ENCODE peak calls at places on chromosomes 13 and 19, in four cellular contexts. One of them, this sample, is unnamed.

GRCh38 chr19:19077103-19077502 is 13.3 kb downstream of the SLC25A42 start:
- DNase-seq in neuronal stem cell: no peak
- DNase-seq in lung: no peak
- DNase-seq in suprapubic skin: no peak
- DNase-seq in this sample: no peak

GRCh38 chr19:12527034-12527836 is 24.0 kb downstream of the ZNF564 start:
- DNase-seq in lung: no peak
- DNase-seq in neuronal stem cell: no peak
- DNase-seq in suprapubic skin: no peak
- DNase-seq in this sample: no peak

GRCh38 chr13:71659427-71659826 is 207.6 kb downstream of the DACH1 start:
- DNase-seq in neuronal stem cell: no peak
- DNase-seq in lung: no peak
- DNase-seq in suprapubic skin: no peak
- DNase-seq in this sample: no peak

GRCh38 chr19:3969435-3970312 is 1.2 kb downstream of the DAPK3 start:
- DNase-seq in suprapubic skin: no peak
- DNase-seq in neuronal stem cell: peak; percentile 33
- DNase-seq in lung: no peak
- DNase-seq in this sample: peak; percentile 89

GRCh38 chr13:106616729-106617128 is 48.8 kb upstream of the ARGLU1 start:
- DNase-seq in suprapubic skin: no peak
- DNase-seq in neuronal stem cell: no peak
- DNase-seq in lung: no peak
- DNase-seq in this sample: no peak

GRCh38 chr13:23870356-23871146 is 18.6 kb downstream of the MIPEP start:
- DNase-seq in lung: no peak
- DNase-seq in suprapubic skin: no peak
- DNase-seq in neuronal stem cell: no peak
- DNase-seq in this sample: no peak

GRCh38 chr19:58330458-58330857 is 3.7 kb downstream of the ZSCAN22 start:
- DNase-seq in suprapubic skin: no peak
- DNase-seq in lung: no peak
- DNase-seq in neuronal stem cell: no peak
- DNase-seq in this sample: no peak

GRCh38 chr13:36673838-36674326 is at the start of gene SERTM1:
- DNase-seq in suprapubic skin: peak; percentile 63
- DNase-seq in lung: no peak
- DNase-seq in neuronal stem cell: peak; percentile 82
- DNase-seq in this sample: no peak

GRCh38 chr19:5107432-5108122 is 138.7 kb downstream of the KDM4B start:
- DNase-seq in lung: no peak
- DNase-seq in suprapubic skin: no peak
- DNase-seq in neuronal stem cell: no peak
- DNase-seq in this sample: no peak

GRCh38 chr13:77521194-77521593 is 14.3 kb upstream of the SCEL start:
- DNase-seq in suprapubic skin: no peak
- DNase-seq in lung: no peak
- DNase-seq in neuronal stem cell: no peak
- DNase-seq in this sample: no peak

GRCh38 chr19:34256835-34257558 is 2.6 kb downstream of the GARRE1 start:
- DNase-seq in lung: no peak
- DNase-seq in neuronal stem cell: no peak
- DNase-seq in suprapubic skin: no peak
- DNase-seq in this sample: no peak

GRCh38 chr13:43584711-43585110 is 202.1 kb downstream of the ENOX1 start:
- DNase-seq in suprapubic skin: no peak
- DNase-seq in lung: no peak
- DNase-seq in neuronal stem cell: no peak
- DNase-seq in this sample: no peak

GRCh38 chr19:6392219-6393073 is 518 bp downstream of the GTF2F1 start:
- DNase-seq in lung: no peak
- DNase-seq in suprapubic skin: no peak
- DNase-seq in neuronal stem cell: no peak
- DNase-seq in this sample: no peak

DNA sequence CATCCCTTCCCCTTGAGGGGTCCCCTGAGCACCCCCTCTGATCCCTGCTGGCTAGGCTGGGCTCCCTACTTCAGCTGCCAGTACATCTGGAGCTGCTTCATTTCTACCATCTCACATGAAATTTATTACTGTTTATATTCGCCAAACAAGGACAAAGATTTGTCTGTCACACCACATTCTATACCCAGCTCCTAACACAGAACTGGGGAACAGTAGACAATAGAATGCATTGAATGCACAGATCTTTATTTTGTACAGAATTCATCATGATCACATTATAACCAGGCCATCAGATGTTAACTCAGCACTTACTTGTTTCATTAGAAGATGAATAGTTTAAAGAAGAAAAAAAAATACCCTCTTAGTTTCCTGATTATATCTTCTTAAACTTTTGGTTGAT is 159.4 kb downstream of the KLF5 start:
- DNase-seq in neuronal stem cell: no peak
- DNase-seq in suprapubic skin: no peak
- DNase-seq in lung: no peak
- DNase-seq in this sample: no peak
- H3K4me1 ChIP-seq in neuronal stem cell: no peaks in the 10 kb centered on the region
- H3K4me1 ChIP-seq in suprapubic skin: peaks cover 4% of the 10 kb centered on the region
- H3K4me1 ChIP-seq in lung: no peaks in the 10 kb centered on the region
- H3K4me1 ChIP-seq in this sample: peaks cover 10% of the 10 kb centered on the region

DNA sequence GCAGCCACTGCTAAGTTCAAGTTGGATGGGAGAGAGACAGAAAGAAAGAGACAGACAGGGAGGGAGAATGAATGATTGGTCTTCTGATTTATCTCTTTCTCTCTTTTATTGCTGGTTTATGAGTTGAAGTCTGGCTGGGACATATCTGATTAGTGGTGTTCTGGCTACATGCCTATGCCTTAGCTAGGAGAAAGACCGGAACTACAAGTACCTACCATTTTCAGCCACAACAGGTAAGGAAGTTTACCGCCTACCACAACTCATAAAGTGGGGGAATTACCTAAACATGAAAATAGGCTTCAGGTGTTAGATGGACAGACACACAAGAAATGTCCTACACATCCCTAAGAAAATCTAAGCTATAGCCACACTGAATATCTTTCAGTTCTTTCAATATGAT is 36.6 kb upstream of the GPC6 start:
- DNase-seq in lung: no peak
- DNase-seq in suprapubic skin: no peak
- DNase-seq in neuronal stem cell: no peak
- DNase-seq in this sample: no peak
- H3K27ac ChIP-seq in lung: no peak overlapping the region
- H3K27ac ChIP-seq in suprapubic skin: no peak overlapping the region
- H3K27ac ChIP-seq in neuronal stem cell: no peak overlapping the region
- H3K27ac ChIP-seq in this sample: no peak overlapping the region

GRCh38 chr19:46981296-46981695 is 38.3 kb upstream of the NPAS1 start:
- DNase-seq in neuronal stem cell: no peak
- DNase-seq in suprapubic skin: no peak
- DNase-seq in lung: no peak
- DNase-seq in this sample: no peak
- H3K4me1 ChIP-seq in neuronal stem cell: peaks cover 33% of the 10 kb centered on the region
- H3K4me1 ChIP-seq in suprapubic skin: peaks cover 73% of the 10 kb centered on the region
- H3K4me1 ChIP-seq in lung: peaks cover 43% of the 10 kb centered on the region
- H3K4me1 ChIP-seq in this sample: peaks cover 86% of the 10 kb centered on the region

GRCh38 chr13:113349050-113349449 is 14.9 kb downstream of the GRTP1 start:
- DNase-seq in suprapubic skin: no peak
- DNase-seq in lung: no peak
- DNase-seq in neuronal stem cell: no peak
- DNase-seq in this sample: no peak

GRCh38 chr13:113349491-113349890 is 14.4 kb downstream of the GRTP1 start:
- DNase-seq in suprapubic skin: no peak
- DNase-seq in neuronal stem cell: no peak
- DNase-seq in lung: no peak
- DNase-seq in this sample: no peak

GRCh38 chr13:113350065-113350937 is 13.6 kb downstream of the GRTP1 start:
- DNase-seq in lung: no peak
- DNase-seq in suprapubic skin: no peak
- DNase-seq in neuronal stem cell: no peak
- DNase-seq in this sample: no peak

GRCh38 chr13:113351514-113352026 is 12.4 kb downstream of the GRTP1 start:
- DNase-seq in neuronal stem cell: no peak
- DNase-seq in suprapubic skin: no peak
- DNase-seq in lung: peak; percentile 47
- DNase-seq in this sample: no peak

GRCh38 chr13:113350938-113351335 is 13.0 kb downstream of the GRTP1 start:
- DNase-seq in lung: no peak
- DNase-seq in neuronal stem cell: no peak
- DNase-seq in suprapubic skin: no peak
- DNase-seq in this sample: no peak
- H3K27ac ChIP-seq in lung: peak overlapping the region; percentile 4
- H3K27ac ChIP-seq in neuronal stem cell: no peak overlapping the region
- H3K27ac ChIP-seq in suprapubic skin: no peak overlapping the region
- H3K27ac ChIP-seq in this sample: no peak overlapping the region

DNA sequence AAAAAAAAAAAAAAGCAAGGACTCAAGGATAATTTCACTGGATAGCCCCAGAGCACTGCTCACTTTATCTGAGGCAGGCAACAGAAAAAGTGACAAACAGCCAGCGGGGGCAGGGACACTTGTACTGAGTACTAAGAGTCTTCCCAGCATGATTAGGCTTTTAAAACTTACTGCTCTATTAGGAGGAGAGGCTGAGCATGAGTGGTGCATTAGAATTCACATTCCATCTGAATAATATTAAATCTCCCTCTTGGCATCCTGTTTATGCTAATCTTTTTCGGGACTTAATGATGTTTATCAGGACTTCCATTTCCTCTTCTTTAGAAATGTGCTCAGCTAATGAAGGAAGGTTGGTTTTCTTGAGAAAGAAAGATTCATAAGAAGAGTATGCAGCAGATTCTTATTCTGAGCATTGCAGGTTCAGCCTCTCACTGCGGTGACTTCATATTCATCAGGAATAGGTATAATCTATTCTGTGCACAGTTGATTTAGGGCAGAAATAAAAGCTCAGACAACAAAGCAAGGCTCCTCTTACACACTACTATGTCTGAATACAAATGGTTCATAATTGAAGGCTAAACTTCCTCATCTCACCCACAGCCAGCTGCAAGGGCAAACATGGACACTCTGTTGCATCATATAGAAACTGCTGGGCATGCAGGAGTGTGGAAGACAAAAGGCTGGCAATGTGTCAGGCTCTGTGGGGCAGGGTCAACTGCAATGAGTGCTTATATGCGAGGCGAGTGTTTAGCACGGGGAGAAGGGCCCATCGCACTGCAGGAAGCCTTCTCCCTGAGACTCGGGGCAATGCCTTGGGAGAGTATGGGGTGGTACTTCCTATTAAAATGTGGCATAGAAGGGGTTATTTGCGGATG is 107.1 kb downstream of the KL start:
- DNase-seq in suprapubic skin: no peak
- DNase-seq in neuronal stem cell: no peak
- DNase-seq in lung: no peak
- DNase-seq in this sample: peak; percentile 73
- H3K4me1 ChIP-seq in suprapubic skin: peaks cover 60% of the 10 kb centered on the region
- H3K4me1 ChIP-seq in neuronal stem cell: peaks cover 9% of the 10 kb centered on the region
- H3K4me1 ChIP-seq in lung: peaks cover 24% of the 10 kb centered on the region
- H3K4me1 ChIP-seq in this sample: peaks cover 23% of the 10 kb centered on the region

GRCh38 chr13:40115456-40115855 is 460.0 kb downstream of the COG6 start:
- DNase-seq in neuronal stem cell: no peak
- DNase-seq in suprapubic skin: no peak
- DNase-seq in lung: no peak
- DNase-seq in this sample: no peak

GRCh38 chr13:40113644-40114304 is 458.3 kb downstream of the COG6 start:
- DNase-seq in neuronal stem cell: no peak
- DNase-seq in suprapubic skin: no peak
- DNase-seq in lung: no peak
- DNase-seq in this sample: no peak

GRCh38 chr13:40118337-40118736 is 462.9 kb downstream of the COG6 start:
- DNase-seq in neuronal stem cell: no peak
- DNase-seq in lung: no peak
- DNase-seq in suprapubic skin: no peak
- DNase-seq in this sample: no peak

GRCh38 chr13:40114305-40114896 is 458.9 kb downstream of the COG6 start:
- DNase-seq in lung: no peak
- DNase-seq in suprapubic skin: no peak
- DNase-seq in neuronal stem cell: no peak
- DNase-seq in this sample: no peak

DNA sequence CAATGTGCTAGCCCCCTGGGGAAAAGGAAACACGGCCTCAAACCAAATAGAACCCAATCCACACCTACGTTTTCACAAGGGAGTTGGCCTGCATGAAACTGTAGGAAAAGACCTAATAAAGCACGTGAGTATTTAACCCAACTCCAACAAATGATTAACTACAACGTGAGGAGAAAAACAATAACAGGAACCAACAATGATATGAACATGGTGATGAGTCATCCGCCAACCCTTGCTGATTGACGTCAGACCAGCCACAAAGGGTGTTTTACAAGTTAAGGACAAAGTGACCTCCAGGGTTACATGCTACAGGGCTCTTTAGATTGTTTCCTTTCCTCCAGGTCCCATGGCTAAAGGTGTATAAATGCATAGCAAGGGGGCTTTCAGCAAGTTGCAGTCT is 460.5 kb downstream of the COG6 start:
- DNase-seq in suprapubic skin: no peak
- DNase-seq in lung: no peak
- DNase-seq in neuronal stem cell: no peak
- DNase-seq in this sample: peak; percentile 24
- H3K27ac ChIP-seq in suprapubic skin: peak overlapping the region; percentile 84
- H3K27ac ChIP-seq in lung: peak overlapping the region; percentile 4
- H3K27ac ChIP-seq in neuronal stem cell: no peak overlapping the region
- H3K27ac ChIP-seq in this sample: peak overlapping the region; percentile 85

DNA sequence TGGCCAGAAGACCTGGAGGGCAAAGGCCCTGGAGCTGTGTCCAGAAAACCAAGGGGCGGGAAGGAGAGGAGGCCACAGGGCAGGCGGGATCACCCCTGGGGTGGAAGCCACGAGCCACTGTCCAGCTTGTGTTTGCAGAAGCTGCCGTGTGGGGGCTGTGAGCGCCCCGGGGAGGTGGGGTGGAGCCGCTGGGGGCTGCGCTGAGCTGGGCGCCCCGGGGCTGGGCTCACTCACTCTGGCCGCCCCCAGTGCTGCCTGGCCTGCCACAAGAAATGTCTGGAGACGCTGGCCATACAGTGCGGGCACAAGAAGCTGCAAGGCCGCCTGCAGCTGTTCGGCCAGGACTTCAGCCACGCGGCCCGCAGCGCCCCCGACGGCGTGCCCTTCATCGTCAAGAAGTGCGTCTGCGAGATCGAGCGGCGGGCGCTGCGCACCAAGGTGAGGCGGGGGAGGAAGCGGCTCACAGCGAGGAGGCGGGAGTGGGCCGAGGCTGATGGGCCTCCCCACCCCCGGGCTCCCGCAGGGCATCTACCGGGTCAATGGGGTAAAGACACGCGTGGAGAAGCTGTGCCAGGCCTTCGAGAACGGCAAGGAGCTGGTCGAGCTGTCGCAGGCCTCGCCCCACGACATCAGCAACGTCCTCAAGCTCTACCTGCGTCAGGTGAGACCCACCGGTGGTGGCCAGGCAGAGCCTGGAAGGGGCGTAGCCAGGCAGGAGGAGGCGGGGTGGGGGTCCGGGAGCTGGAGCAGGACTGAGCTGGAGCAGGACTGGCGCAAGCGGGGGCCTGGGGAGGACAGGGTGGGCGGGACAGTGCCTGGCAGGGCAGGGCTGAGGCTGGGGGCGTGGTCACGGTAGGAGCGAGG is 13.6 kb downstream of the POLR2E start:
- DNase-seq in suprapubic skin: no peak
- DNase-seq in lung: no peak
- DNase-seq in neuronal stem cell: no peak
- DNase-seq in this sample: no peak
- H3K4me1 ChIP-seq in suprapubic skin: peaks cover 39% of the 10 kb centered on the region
- H3K4me1 ChIP-seq in lung: no peaks in the 10 kb centered on the region
- H3K4me1 ChIP-seq in neuronal stem cell: peaks cover 2% of the 10 kb centered on the region
- H3K4me1 ChIP-seq in this sample: no peaks in the 10 kb centered on the region

GRCh38 chr19:17138937-17139598 is 63.5 kb downstream of the MYO9B start:
- DNase-seq in suprapubic skin: no peak
- DNase-seq in lung: peak; percentile 72
- DNase-seq in neuronal stem cell: no peak
- DNase-seq in this sample: no peak
- H3K27ac ChIP-seq in suprapubic skin: no peak overlapping the region
- H3K27ac ChIP-seq in lung: peak overlapping the region; percentile 60
- H3K27ac ChIP-seq in neuronal stem cell: no peak overlapping the region
- H3K27ac ChIP-seq in this sample: peak overlapping the region; percentile 97

GRCh38 chr19:16112778-16113177 is 1.1 kb downstream of the RAB8A start:
- DNase-seq in lung: no peak
- DNase-seq in neuronal stem cell: no peak
- DNase-seq in suprapubic skin: no peak
- DNase-seq in this sample: no peak
- H3K4me1 ChIP-seq in lung: no peaks in the 10 kb centered on the region
- H3K4me1 ChIP-seq in neuronal stem cell: peaks cover 6% of the 10 kb centered on the region
- H3K4me1 ChIP-seq in suprapubic skin: peaks cover 44% of the 10 kb centered on the region
- H3K4me1 ChIP-seq in this sample: peaks cover 22% of the 10 kb centered on the region